ENCODE peak calls at places on chromosome 9, in nine cellular contexts. J is neural progenitor cell; P is T-helper 1 cell; A is NCI-H2081; L is ovary; Z is foreskin fibroblast; F is stimulated activated CD8-positive, alpha-beta memory T cell treated with anti-CD3 and anti-CD28 coated beads, Interleukin-15, amount 100 ng/mL, for 48 hours; W is hepatocyte; K is naive thymus-derived CD4-positive, alpha-beta T cell. G is an unnamed sample.

GRCh38 chr9:136511670-136512592 is 29.1 kb upstream of the SEC16A start:
- DNase-seq in W (no peak), J (no peak), K (no peak), Z (no peak), P (no peak), L (peak; percentile 58), F (no peak), A (no peak), G (peak; percentile 32)

GRCh38 chr9:13569706-13570423 is 290.4 kb upstream of the MPDZ start:
- DNase-seq in A (no peak), F (no peak), J (no peak), K (no peak), L (no peak), P (no peak), W (no peak), Z (peak; percentile 32), G (no peak)

GRCh38 chr9:85502815-85503643 is 238.7 kb downstream of the AGTPBP1 start:
- DNase-seq in F (no peak), J (no peak), L (no peak), Z (no peak), W (no peak), A (no peak), K (no peak), P (no peak), G (no peak)

GRCh38 chr9:134192311-134192950 is 28.1 kb upstream of the RNU6ATAC start:
- DNase-seq in L (peak; percentile 16), W (no peak), A (no peak), F (no peak), K (no peak), J (no peak), Z (no peak), P (no peak), G (no peak)

GRCh38 chr9:85004818-85005413 is 335.4 kb downstream of the NTRK2 start:
- DNase-seq in Z (no peak), K (no peak), A (no peak), L (no peak), P (no peak), F (no peak), W (no peak), J (no peak), G (no peak)

GRCh38 chr9:35340046-35340445 is 149.9 kb upstream of the RUSC2 start:
- DNase-seq in P (no peak), A (no peak), F (no peak), J (no peak), Z (no peak), W (no peak), L (no peak), K (no peak), G (no peak)

GRCh38 chr9:134188421-134189166 is 24.2 kb upstream of the RNU6ATAC start:
- DNase-seq in Z (no peak), J (no peak), A (no peak), W (no peak), L (peak; percentile 42), P (no peak), F (no peak), K (no peak), G (no peak)

GRCh38 chr9:111516061-111516465 is 8.9 kb upstream of the ZNF483 start:
- DNase-seq in L (no peak), F (no peak), A (no peak), K (no peak), P (no peak), Z (peak; percentile 11), W (no peak), J (no peak), G (no peak)

GRCh38 chr9:22041792-22042191 is 32.7 kb upstream of the CDKN2B start:
- DNase-seq in P (no peak), A (no peak), J (no peak), F (no peak), L (no peak), Z (peak; percentile 71), K (no peak), W (peak; percentile 67), G (no peak)

GRCh38 chr9:127076860-127077657 is 45.4 kb downstream of the ANGPTL2 start:
- DNase-seq in J (no peak), P (no peak), L (no peak), F (no peak), A (no peak), Z (no peak), W (no peak), K (no peak), G (no peak)

GRCh38 chr9:85013703-85014102 is 344.2 kb downstream of the NTRK2 start:
- DNase-seq in W (no peak), J (no peak), P (no peak), L (no peak), Z (no peak), K (no peak), F (no peak), A (no peak), G (no peak)

GRCh38 chr9:74643303-74643933 is 146.3 kb downstream of the RORB start:
- DNase-seq in F (no peak), K (no peak), W (peak; percentile 19), L (no peak), Z (no peak), P (no peak), J (no peak), A (no peak), G (no peak)

GRCh38 chr9:19232830-19233194 is 2.3 kb downstream of the DENND4C start:
- DNase-seq in J (no peak), K (no peak), P (no peak), A (peak; percentile 61), F (no peak), L (no peak), Z (peak; percentile 63), W (peak; percentile 10), G (no peak)

GRCh38 chr9:99112750-99113417 is 8.0 kb downstream of the TGFBR1 start:
- DNase-seq in A (no peak), P (peak; percentile 35), L (no peak), W (no peak), Z (no peak), F (no peak), K (peak; percentile 81), J (no peak), G (no peak)

GRCh38 chr9:113616716-113617496 is 153.4 kb downstream of the RGS3 start:
- DNase-seq in F (no peak), P (no peak), L (no peak), Z (no peak), J (no peak), W (no peak), A (no peak), K (no peak), G (no peak)

GRCh38 chr9:129333961-129334743 is 156.1 kb upstream of the IER5L start:
- DNase-seq in A (peak; percentile 57), J (peak; percentile 93), P (no peak), F (no peak), K (no peak), Z (peak; percentile 95), W (peak; percentile 96), L (peak; percentile 95), G (peak; percentile 91)

GRCh38 chr9:77514886-77515711 is 133.0 kb downstream of the GNA14 start:
- DNase-seq in F (no peak), W (no peak), Z (peak; percentile 85), J (no peak), L (no peak), A (no peak), K (no peak), P (no peak), G (no peak)

G was measured in testis.